ENCODE peak calls at places on chromosome 15, in ten cellular contexts. One of them, this sample, is unnamed.

GRCh38 chr15:29601811-29602210 is 220.5 kb downstream of the TJP1 start:
- DNase-seq in HL-60: no peak
- DNase-seq in omental fat pad: no peak
- DNase-seq in progenitor cell of endocrine pancreas: no peak
- DNase-seq in fibroblast of lung: peak
- DNase-seq in choroid plexus epithelial cell: peak
- DNase-seq in NB4: no peak
- DNase-seq in breast epithelium: no peak
- DNase-seq in PC-3: peak
- DNase-seq in HFF-Myc: no peak
- DNase-seq in this sample: no peak

GRCh38 chr15:51234181-51234927 is 104.0 kb downstream of the CYP19A1 start:
- DNase-seq in breast epithelium: no peak
- DNase-seq in omental fat pad: no peak
- DNase-seq in PC-3: no peak
- DNase-seq in progenitor cell of endocrine pancreas: no peak
- DNase-seq in NB4: peak
- DNase-seq in choroid plexus epithelial cell: peak
- DNase-seq in HFF-Myc: no peak
- DNase-seq in fibroblast of lung: no peak
- DNase-seq in HL-60: no peak
- DNase-seq in this sample: no peak

GRCh38 chr15:93899817-93900216 is 331.5 kb upstream of the MCTP2 start:
- DNase-seq in omental fat pad: no peak
- DNase-seq in progenitor cell of endocrine pancreas: no peak
- DNase-seq in choroid plexus epithelial cell: no peak
- DNase-seq in HFF-Myc: no peak
- DNase-seq in breast epithelium: no peak
- DNase-seq in PC-3: no peak
- DNase-seq in fibroblast of lung: no peak
- DNase-seq in NB4: no peak
- DNase-seq in HL-60: no peak
- DNase-seq in this sample: no peak

GRCh38 chr15:59268199-59268979 is 61.7 kb downstream of the LDHAL6B start:
- DNase-seq in fibroblast of lung: peak
- DNase-seq in NB4: no peak
- DNase-seq in HFF-Myc: peak
- DNase-seq in PC-3: peak
- DNase-seq in progenitor cell of endocrine pancreas: no peak
- DNase-seq in omental fat pad: no peak
- DNase-seq in choroid plexus epithelial cell: no peak
- DNase-seq in breast epithelium: no peak
- DNase-seq in HL-60: no peak
- DNase-seq in this sample: no peak

GRCh38 chr15:74758736-74759135 is 10.1 kb downstream of the CYP1A2 start:
- DNase-seq in omental fat pad: no peak
- DNase-seq in PC-3: no peak
- DNase-seq in progenitor cell of endocrine pancreas: no peak
- DNase-seq in breast epithelium: no peak
- DNase-seq in HFF-Myc: no peak
- DNase-seq in NB4: no peak
- DNase-seq in HL-60: no peak
- DNase-seq in fibroblast of lung: no peak
- DNase-seq in choroid plexus epithelial cell: no peak
- DNase-seq in this sample: no peak

GRCh38 chr15:93088981-93089854 is at the start of gene RGMA:
- DNase-seq in progenitor cell of endocrine pancreas: no peak
- DNase-seq in breast epithelium: no peak
- DNase-seq in NB4: no peak
- DNase-seq in PC-3: no peak
- DNase-seq in fibroblast of lung: no peak
- DNase-seq in omental fat pad: no peak
- DNase-seq in HL-60: no peak
- DNase-seq in HFF-Myc: no peak
- DNase-seq in choroid plexus epithelial cell: no peak
- DNase-seq in this sample: peak

GRCh38 chr15:55588070-55588817 is at the start of gene PYGO1:
- DNase-seq in PC-3: peak
- DNase-seq in NB4: peak
- DNase-seq in choroid plexus epithelial cell: peak
- DNase-seq in HFF-Myc: no peak
- DNase-seq in breast epithelium: no peak
- DNase-seq in omental fat pad: no peak
- DNase-seq in fibroblast of lung: peak
- DNase-seq in progenitor cell of endocrine pancreas: peak
- DNase-seq in HL-60: peak
- DNase-seq in this sample: peak

GRCh38 chr15:92392462-92392861 is 1.2 kb upstream of the ST8SIA2 start:
- DNase-seq in fibroblast of lung: no peak
- DNase-seq in choroid plexus epithelial cell: no peak
- DNase-seq in HL-60: no peak
- DNase-seq in progenitor cell of endocrine pancreas: no peak
- DNase-seq in omental fat pad: no peak
- DNase-seq in PC-3: no peak
- DNase-seq in HFF-Myc: no peak
- DNase-seq in NB4: no peak
- DNase-seq in breast epithelium: no peak
- DNase-seq in this sample: no peak

GRCh38 chr15:74809951-74810350 is 2.7 kb upstream of the LMAN1L start:
- DNase-seq in fibroblast of lung: peak
- DNase-seq in breast epithelium: no peak
- DNase-seq in choroid plexus epithelial cell: no peak
- DNase-seq in progenitor cell of endocrine pancreas: no peak
- DNase-seq in omental fat pad: no peak
- DNase-seq in HL-60: no peak
- DNase-seq in NB4: no peak
- DNase-seq in HFF-Myc: no peak
- DNase-seq in PC-3: peak
- DNase-seq in this sample: no peak

GRCh38 chr15:74709011-74709410 is 13.2 kb upstream of the EDC3 start:
- DNase-seq in HFF-Myc: no peak
- DNase-seq in HL-60: no peak
- DNase-seq in PC-3: no peak
- DNase-seq in progenitor cell of endocrine pancreas: no peak
- DNase-seq in NB4: no peak
- DNase-seq in omental fat pad: no peak
- DNase-seq in choroid plexus epithelial cell: no peak
- DNase-seq in fibroblast of lung: no peak
- DNase-seq in breast epithelium: no peak
- DNase-seq in this sample: no peak

GRCh38 chr15:69576035-69576526 is 123.5 kb downstream of the RPLP1 start:
- DNase-seq in omental fat pad: peak
- DNase-seq in breast epithelium: peak
- DNase-seq in HFF-Myc: no peak
- DNase-seq in choroid plexus epithelial cell: peak
- DNase-seq in fibroblast of lung: no peak
- DNase-seq in NB4: peak
- DNase-seq in progenitor cell of endocrine pancreas: no peak
- DNase-seq in PC-3: peak
- DNase-seq in HL-60: peak
- DNase-seq in this sample: peak

GRCh38 chr15:82045179-82045891 is 483 bp downstream of the MEX3B start:
- DNase-seq in progenitor cell of endocrine pancreas: peak
- DNase-seq in NB4: peak
- DNase-seq in HL-60: peak
- DNase-seq in omental fat pad: no peak
- DNase-seq in PC-3: no peak
- DNase-seq in HFF-Myc: no peak
- DNase-seq in breast epithelium: no peak
- DNase-seq in choroid plexus epithelial cell: peak
- DNase-seq in fibroblast of lung: peak
- DNase-seq in this sample: peak

GRCh38 chr15:58463815-58464697 is 32.3 kb downstream of the LIPC start:
- DNase-seq in progenitor cell of endocrine pancreas: no peak
- DNase-seq in omental fat pad: no peak
- DNase-seq in PC-3: peak
- DNase-seq in breast epithelium: no peak
- DNase-seq in choroid plexus epithelial cell: no peak
- DNase-seq in fibroblast of lung: peak
- DNase-seq in HFF-Myc: no peak
- DNase-seq in HL-60: no peak
- DNase-seq in NB4: no peak
- DNase-seq in this sample: no peak

GRCh38 chr15:76566276-76566675 is 229.7 kb downstream of the ISL2 start:
- DNase-seq in HL-60: no peak
- DNase-seq in breast epithelium: no peak
- DNase-seq in PC-3: peak
- DNase-seq in fibroblast of lung: peak
- DNase-seq in progenitor cell of endocrine pancreas: no peak
- DNase-seq in choroid plexus epithelial cell: peak
- DNase-seq in NB4: no peak
- DNase-seq in omental fat pad: no peak
- DNase-seq in HFF-Myc: peak
- DNase-seq in this sample: no peak

GRCh38 chr15:80787238-80787805 is 8.2 kb downstream of the CEMIP start:
- DNase-seq in NB4: no peak
- DNase-seq in breast epithelium: no peak
- DNase-seq in HFF-Myc: no peak
- DNase-seq in choroid plexus epithelial cell: peak
- DNase-seq in PC-3: no peak
- DNase-seq in omental fat pad: no peak
- DNase-seq in fibroblast of lung: no peak
- DNase-seq in progenitor cell of endocrine pancreas: no peak
- DNase-seq in HL-60: no peak
- DNase-seq in this sample: no peak
- TF ChIP-seq CTCF in NB4: no peak
- TF ChIP-seq CTCF in breast epithelium: no peak
- TF ChIP-seq CTCF in HFF-Myc: no peak
- TF ChIP-seq CTCF in choroid plexus epithelial cell: peak
- TF ChIP-seq CTCF in PC-3: no peak
- TF ChIP-seq CTCF in omental fat pad: no peak
- TF ChIP-seq CTCF in fibroblast of lung: no peak
- TF ChIP-seq CTCF in progenitor cell of endocrine pancreas: no peak
- TF ChIP-seq CTCF in HL-60: no peak
- TF ChIP-seq CTCF in this sample: no peak

DNA sequence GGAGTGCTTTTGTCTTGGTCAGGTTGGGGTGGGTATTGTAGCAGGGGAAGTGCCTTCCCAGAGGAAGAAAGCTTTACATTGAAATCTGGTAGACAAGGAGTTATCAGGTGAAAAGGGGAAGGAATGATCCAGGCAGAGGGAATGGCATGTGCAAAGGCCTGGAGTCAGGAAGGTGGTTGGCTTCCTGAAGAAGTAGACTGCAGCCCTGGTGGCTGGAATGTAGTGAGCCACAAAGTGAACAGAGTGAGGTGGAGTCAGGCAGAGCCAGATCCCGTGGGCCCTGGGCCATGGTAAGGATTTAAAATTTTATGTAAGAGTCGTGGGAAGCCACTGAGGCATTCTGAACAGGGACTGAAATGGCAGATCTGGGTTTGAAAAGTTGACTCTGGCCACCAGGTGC is 58.3 kb downstream of the RAB11A start:
- DNase-seq in PC-3: no peak
- DNase-seq in omental fat pad: no peak
- DNase-seq in NB4: no peak
- DNase-seq in progenitor cell of endocrine pancreas: no peak
- DNase-seq in fibroblast of lung: no peak
- DNase-seq in HL-60: no peak
- DNase-seq in choroid plexus epithelial cell: no peak
- DNase-seq in breast epithelium: no peak
- DNase-seq in HFF-Myc: no peak
- DNase-seq in this sample: no peak
- TF ChIP-seq CTCF in PC-3: peak
- TF ChIP-seq CTCF in omental fat pad: no peak
- TF ChIP-seq CTCF in NB4: no peak
- TF ChIP-seq CTCF in progenitor cell of endocrine pancreas: peak
- TF ChIP-seq CTCF in fibroblast of lung: peak
- TF ChIP-seq CTCF in HL-60: no peak
- TF ChIP-seq CTCF in choroid plexus epithelial cell: peak
- TF ChIP-seq CTCF in breast epithelium: no peak
- TF ChIP-seq CTCF in HFF-Myc: peak
- TF ChIP-seq CTCF in this sample: no peak

GRCh38 chr15:89078831-89079810 is 9.1 kb upstream of the ABHD2 start:
- DNase-seq in fibroblast of lung: no peak
- DNase-seq in progenitor cell of endocrine pancreas: no peak
- DNase-seq in omental fat pad: no peak
- DNase-seq in PC-3: no peak
- DNase-seq in NB4: no peak
- DNase-seq in breast epithelium: no peak
- DNase-seq in HFF-Myc: no peak
- DNase-seq in choroid plexus epithelial cell: peak
- DNase-seq in HL-60: no peak
- DNase-seq in this sample: no peak

GRCh38 chr15:89074402-89075012 is 13.7 kb upstream of the ABHD2 start:
- DNase-seq in fibroblast of lung: no peak
- DNase-seq in omental fat pad: no peak
- DNase-seq in choroid plexus epithelial cell: no peak
- DNase-seq in HFF-Myc: no peak
- DNase-seq in NB4: no peak
- DNase-seq in PC-3: no peak
- DNase-seq in breast epithelium: no peak
- DNase-seq in progenitor cell of endocrine pancreas: no peak
- DNase-seq in HL-60: no peak
- DNase-seq in this sample: no peak

GRCh38 chr15:89077750-89078149 is 10.5 kb upstream of the ABHD2 start:
- DNase-seq in omental fat pad: no peak
- DNase-seq in HL-60: no peak
- DNase-seq in NB4: no peak
- DNase-seq in choroid plexus epithelial cell: no peak
- DNase-seq in HFF-Myc: no peak
- DNase-seq in PC-3: no peak
- DNase-seq in fibroblast of lung: no peak
- DNase-seq in progenitor cell of endocrine pancreas: no peak
- DNase-seq in breast epithelium: no peak
- DNase-seq in this sample: no peak

GRCh38 chr15:89075121-89075640 is 13.1 kb upstream of the ABHD2 start:
- DNase-seq in fibroblast of lung: peak
- DNase-seq in omental fat pad: no peak
- DNase-seq in HFF-Myc: no peak
- DNase-seq in breast epithelium: no peak
- DNase-seq in choroid plexus epithelial cell: no peak
- DNase-seq in progenitor cell of endocrine pancreas: no peak
- DNase-seq in NB4: no peak
- DNase-seq in PC-3: no peak
- DNase-seq in HL-60: no peak
- DNase-seq in this sample: no peak

DNA sequence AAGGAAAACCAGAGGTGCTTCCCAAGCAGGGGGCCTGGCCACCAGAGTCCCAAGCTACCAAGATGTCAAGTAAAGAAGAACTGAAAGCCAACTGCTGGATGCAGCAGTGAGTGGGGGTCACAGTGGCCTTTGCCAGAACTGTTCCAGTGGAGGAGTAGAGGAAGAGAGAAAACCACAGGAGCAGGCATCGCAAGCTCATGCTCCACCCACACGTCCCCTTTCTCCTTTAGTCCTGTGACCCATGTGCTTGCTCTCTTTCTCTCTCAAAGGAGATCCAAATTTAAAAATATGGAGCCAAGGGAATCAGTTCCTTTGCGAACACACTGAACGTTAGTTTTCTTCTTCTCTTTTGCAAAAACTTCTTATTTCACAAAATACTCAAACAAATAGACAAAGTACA is 12.4 kb upstream of the ABHD2 start:
- DNase-seq in progenitor cell of endocrine pancreas: no peak
- DNase-seq in breast epithelium: no peak
- DNase-seq in fibroblast of lung: no peak
- DNase-seq in choroid plexus epithelial cell: no peak
- DNase-seq in omental fat pad: no peak
- DNase-seq in HFF-Myc: no peak
- DNase-seq in NB4: peak
- DNase-seq in PC-3: no peak
- DNase-seq in HL-60: no peak
- DNase-seq in this sample: no peak
- TF ChIP-seq CTCF in progenitor cell of endocrine pancreas: no peak
- TF ChIP-seq CTCF in breast epithelium: no peak
- TF ChIP-seq CTCF in fibroblast of lung: no peak
- TF ChIP-seq CTCF in choroid plexus epithelial cell: no peak
- TF ChIP-seq CTCF in omental fat pad: no peak
- TF ChIP-seq CTCF in HFF-Myc: no peak
- TF ChIP-seq CTCF in NB4: no peak
- TF ChIP-seq CTCF in PC-3: no peak
- TF ChIP-seq CTCF in HL-60: no peak
- TF ChIP-seq CTCF in this sample: no peak

GRCh38 chr15:78811825-78812183 is 540 bp upstream of the ADAMTS7 start:
- DNase-seq in NB4: no peak
- DNase-seq in HFF-Myc: no peak
- DNase-seq in fibroblast of lung: no peak
- DNase-seq in choroid plexus epithelial cell: peak
- DNase-seq in omental fat pad: no peak
- DNase-seq in progenitor cell of endocrine pancreas: no peak
- DNase-seq in PC-3: no peak
- DNase-seq in breast epithelium: no peak
- DNase-seq in HL-60: no peak
- DNase-seq in this sample: no peak
- TF ChIP-seq CTCF in NB4: no peak
- TF ChIP-seq CTCF in HFF-Myc: no peak
- TF ChIP-seq CTCF in fibroblast of lung: no peak
- TF ChIP-seq CTCF in choroid plexus epithelial cell: no peak
- TF ChIP-seq CTCF in omental fat pad: no peak
- TF ChIP-seq CTCF in progenitor cell of endocrine pancreas: no peak
- TF ChIP-seq CTCF in PC-3: peak
- TF ChIP-seq CTCF in breast epithelium: no peak
- TF ChIP-seq CTCF in HL-60: no peak
- TF ChIP-seq CTCF in this sample: no peak